ENCODE peak calls at places on chromosomes 7 and 10, in eight cellular contexts. One of them, this sample, is unnamed.

GRCh38 chr7:28977881-28978280 is 19.8 kb upstream of the TRIL start:
- DNase-seq in HCT116: no peak
- DNase-seq in tibial nerve: no peak
- DNase-seq in body of pancreas: no peak
- DNase-seq in ovary: no peak
- DNase-seq in Peyer's patch: no peak
- DNase-seq in transverse colon: no peak
- DNase-seq in IMR-90: no peak
- DNase-seq in this sample: no peak

GRCh38 chr10:97886264-97886663 is 36.6 kb downstream of the GOLGA7B start:
- DNase-seq in HCT116: no peak
- DNase-seq in body of pancreas: no peak
- DNase-seq in transverse colon: no peak
- DNase-seq in ovary: no peak
- DNase-seq in IMR-90: no peak
- DNase-seq in tibial nerve: no peak
- DNase-seq in Peyer's patch: no peak
- DNase-seq in this sample: no peak

GRCh38 chr7:44307301-44307900 is 18.0 kb downstream of the CAMK2B start:
- DNase-seq in IMR-90: peak
- DNase-seq in transverse colon: no peak
- DNase-seq in body of pancreas: no peak
- DNase-seq in tibial nerve: no peak
- DNase-seq in ovary: no peak
- DNase-seq in Peyer's patch: peak
- DNase-seq in HCT116: peak
- DNase-seq in this sample: peak

GRCh38 chr7:44348851-44349781 is 23.7 kb upstream of the CAMK2B start:
- DNase-seq in Peyer's patch: no peak
- DNase-seq in ovary: no peak
- DNase-seq in transverse colon: no peak
- DNase-seq in tibial nerve: no peak
- DNase-seq in body of pancreas: no peak
- DNase-seq in IMR-90: no peak
- DNase-seq in HCT116: no peak
- DNase-seq in this sample: no peak

GRCh38 chr7:84809877-84810276 is 377.0 kb downstream of the SEMA3D start:
- DNase-seq in ovary: no peak
- DNase-seq in Peyer's patch: no peak
- DNase-seq in HCT116: no peak
- DNase-seq in body of pancreas: no peak
- DNase-seq in tibial nerve: no peak
- DNase-seq in transverse colon: no peak
- DNase-seq in IMR-90: no peak
- DNase-seq in this sample: no peak

GRCh38 chr10:107686095-107686494 is 521.6 kb upstream of the SORCS1 start:
- DNase-seq in ovary: no peak
- DNase-seq in HCT116: no peak
- DNase-seq in body of pancreas: peak
- DNase-seq in Peyer's patch: no peak
- DNase-seq in tibial nerve: peak
- DNase-seq in transverse colon: peak
- DNase-seq in IMR-90: no peak
- DNase-seq in this sample: no peak

GRCh38 chr7:4123823-4124222 is 558.3 kb upstream of the FOXK1 start:
- DNase-seq in IMR-90: peak
- DNase-seq in body of pancreas: no peak
- DNase-seq in Peyer's patch: no peak
- DNase-seq in HCT116: no peak
- DNase-seq in transverse colon: no peak
- DNase-seq in ovary: no peak
- DNase-seq in tibial nerve: no peak
- DNase-seq in this sample: no peak

GRCh38 chr10:69168493-69168892 is 11.5 kb upstream of the SUPV3L1 start:
- DNase-seq in Peyer's patch: no peak
- DNase-seq in tibial nerve: no peak
- DNase-seq in transverse colon: no peak
- DNase-seq in HCT116: no peak
- DNase-seq in ovary: no peak
- DNase-seq in IMR-90: no peak
- DNase-seq in body of pancreas: no peak
- DNase-seq in this sample: no peak

GRCh38 chr10:130194991-130195645 is 58.9 kb downstream of the GLRX3 start:
- DNase-seq in Peyer's patch: no peak
- DNase-seq in ovary: no peak
- DNase-seq in body of pancreas: no peak
- DNase-seq in IMR-90: no peak
- DNase-seq in transverse colon: no peak
- DNase-seq in tibial nerve: no peak
- DNase-seq in HCT116: no peak
- DNase-seq in this sample: no peak

GRCh38 chr10:130195746-130196294 is 59.6 kb downstream of the GLRX3 start:
- DNase-seq in ovary: no peak
- DNase-seq in IMR-90: no peak
- DNase-seq in transverse colon: no peak
- DNase-seq in tibial nerve: no peak
- DNase-seq in body of pancreas: no peak
- DNase-seq in Peyer's patch: no peak
- DNase-seq in HCT116: no peak
- DNase-seq in this sample: no peak

GRCh38 chr10:130194194-130194990 is 58.2 kb downstream of the GLRX3 start:
- DNase-seq in tibial nerve: no peak
- DNase-seq in IMR-90: peak
- DNase-seq in body of pancreas: no peak
- DNase-seq in transverse colon: no peak
- DNase-seq in ovary: no peak
- DNase-seq in HCT116: no peak
- DNase-seq in Peyer's patch: no peak
- DNase-seq in this sample: no peak

GRCh38 chr10:130193493-130194193 is 57.5 kb downstream of the GLRX3 start:
- DNase-seq in tibial nerve: no peak
- DNase-seq in transverse colon: no peak
- DNase-seq in HCT116: no peak
- DNase-seq in Peyer's patch: no peak
- DNase-seq in IMR-90: peak
- DNase-seq in body of pancreas: no peak
- DNase-seq in ovary: no peak
- DNase-seq in this sample: no peak

GRCh38 chr10:130196511-130197487 is 60.6 kb downstream of the GLRX3 start:
- DNase-seq in HCT116: no peak
- DNase-seq in IMR-90: no peak
- DNase-seq in tibial nerve: no peak
- DNase-seq in Peyer's patch: no peak
- DNase-seq in body of pancreas: no peak
- DNase-seq in ovary: no peak
- DNase-seq in transverse colon: no peak
- DNase-seq in this sample: no peak
- H3K27ac ChIP-seq in HCT116: no peak
- H3K27ac ChIP-seq in IMR-90: no peak
- H3K27ac ChIP-seq in tibial nerve: no peak
- H3K27ac ChIP-seq in Peyer's patch: no peak
- H3K27ac ChIP-seq in body of pancreas: no peak
- H3K27ac ChIP-seq in ovary: no peak
- H3K27ac ChIP-seq in transverse colon: no peak
- H3K27ac ChIP-seq in this sample: no peak

GRCh38 chr10:71963351-71963755 is 842 bp upstream of the CHST3 start:
- DNase-seq in tibial nerve: peak
- DNase-seq in HCT116: no peak
- DNase-seq in transverse colon: no peak
- DNase-seq in Peyer's patch: no peak
- DNase-seq in ovary: no peak
- DNase-seq in body of pancreas: no peak
- DNase-seq in IMR-90: no peak
- DNase-seq in this sample: no peak

GRCh38 chr10:71966046-71967004 is 2.1 kb downstream of the CHST3 start:
- DNase-seq in IMR-90: peak
- DNase-seq in Peyer's patch: no peak
- DNase-seq in ovary: no peak
- DNase-seq in tibial nerve: no peak
- DNase-seq in HCT116: no peak
- DNase-seq in body of pancreas: no peak
- DNase-seq in transverse colon: no peak
- DNase-seq in this sample: no peak

GRCh38 chr10:71963756-71964668 is at the start of gene CHST3:
- DNase-seq in ovary: peak
- DNase-seq in IMR-90: peak
- DNase-seq in tibial nerve: peak
- DNase-seq in body of pancreas: peak
- DNase-seq in HCT116: no peak
- DNase-seq in Peyer's patch: peak
- DNase-seq in transverse colon: peak
- DNase-seq in this sample: no peak

GRCh38 chr10:71965623-71966022 is 1.4 kb downstream of the CHST3 start:
- DNase-seq in body of pancreas: no peak
- DNase-seq in tibial nerve: no peak
- DNase-seq in Peyer's patch: no peak
- DNase-seq in IMR-90: no peak
- DNase-seq in ovary: no peak
- DNase-seq in transverse colon: no peak
- DNase-seq in HCT116: no peak
- DNase-seq in this sample: no peak

DNA sequence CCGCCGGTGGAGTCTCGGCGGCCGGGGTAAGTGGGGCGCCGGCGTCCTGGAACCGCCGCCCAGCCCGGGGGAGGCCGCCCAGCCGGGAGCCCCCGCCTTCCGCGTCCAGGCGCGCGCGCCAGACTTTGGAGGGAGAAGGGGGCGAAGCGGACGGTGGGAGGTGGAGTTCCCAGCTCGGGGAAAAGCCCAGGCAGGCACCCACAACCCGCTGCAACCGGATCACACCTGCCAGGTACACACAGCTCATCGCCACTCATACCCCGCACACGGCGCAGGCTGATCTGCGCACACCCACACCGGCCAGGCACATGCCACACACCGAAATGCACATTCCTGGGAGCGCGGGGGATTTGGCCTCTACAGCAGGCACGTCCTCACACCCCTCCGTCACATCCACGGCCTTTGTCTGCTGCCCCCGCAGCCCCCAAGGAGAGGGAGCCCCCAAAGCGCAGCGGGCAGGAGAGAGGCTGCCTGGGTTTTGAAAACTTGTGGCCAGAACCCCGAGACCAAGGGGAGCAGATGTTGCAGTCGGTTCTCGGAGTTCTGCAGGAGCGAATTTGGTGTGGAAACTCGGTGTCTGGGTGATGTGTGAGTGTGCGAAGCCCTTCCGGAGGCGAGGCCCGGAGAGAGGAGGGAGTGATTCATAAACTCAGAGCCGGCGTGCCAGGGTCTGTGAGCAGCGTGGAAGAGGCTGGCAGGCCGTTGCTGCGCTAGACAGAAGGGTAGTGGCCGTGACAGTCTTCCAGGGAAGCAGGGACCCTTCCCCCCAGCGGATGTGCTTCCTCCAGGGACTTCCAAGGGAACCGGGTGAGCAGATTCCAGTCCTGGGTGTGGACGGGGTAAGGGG is 697 bp downstream of the CHST3 start:
- DNase-seq in HCT116: no peak
- DNase-seq in body of pancreas: peak
- DNase-seq in ovary: peak
- DNase-seq in transverse colon: peak
- DNase-seq in Peyer's patch: no peak
- DNase-seq in IMR-90: peak
- DNase-seq in tibial nerve: no peak
- DNase-seq in this sample: peak
- TF ChIP-seq POLR2A in HCT116: peak
- TF ChIP-seq POLR2A in body of pancreas: no peak
- TF ChIP-seq POLR2A in ovary: no peak
- TF ChIP-seq POLR2A in transverse colon: peak
- TF ChIP-seq POLR2A in Peyer's patch: no peak
- TF ChIP-seq POLR2A in IMR-90: peak
- TF ChIP-seq POLR2A in tibial nerve: no peak
- TF ChIP-seq POLR2A in this sample: no peak

GRCh38 chr10:96402417-96403305 is 43.9 kb upstream of the OPALIN start:
- DNase-seq in IMR-90: no peak
- DNase-seq in HCT116: no peak
- DNase-seq in Peyer's patch: no peak
- DNase-seq in ovary: no peak
- DNase-seq in tibial nerve: no peak
- DNase-seq in transverse colon: no peak
- DNase-seq in body of pancreas: no peak
- DNase-seq in this sample: peak

GRCh38 chr10:96395931-96396877 is 37.4 kb upstream of the OPALIN start:
- DNase-seq in Peyer's patch: peak
- DNase-seq in IMR-90: peak
- DNase-seq in HCT116: peak
- DNase-seq in tibial nerve: peak
- DNase-seq in body of pancreas: peak
- DNase-seq in transverse colon: peak
- DNase-seq in ovary: peak
- DNase-seq in this sample: peak

GRCh38 chr10:96400465-96400864 is 41.7 kb upstream of the OPALIN start:
- DNase-seq in tibial nerve: no peak
- DNase-seq in Peyer's patch: no peak
- DNase-seq in transverse colon: no peak
- DNase-seq in ovary: no peak
- DNase-seq in body of pancreas: no peak
- DNase-seq in IMR-90: no peak
- DNase-seq in HCT116: no peak
- DNase-seq in this sample: no peak

GRCh38 chr10:96401036-96401435 is 42.2 kb upstream of the OPALIN start:
- DNase-seq in ovary: no peak
- DNase-seq in tibial nerve: no peak
- DNase-seq in transverse colon: no peak
- DNase-seq in IMR-90: no peak
- DNase-seq in HCT116: no peak
- DNase-seq in Peyer's patch: no peak
- DNase-seq in body of pancreas: no peak
- DNase-seq in this sample: peak

GRCh38 chr10:96397902-96398301 is 39.1 kb upstream of the OPALIN start:
- DNase-seq in tibial nerve: no peak
- DNase-seq in Peyer's patch: no peak
- DNase-seq in body of pancreas: no peak
- DNase-seq in ovary: no peak
- DNase-seq in IMR-90: no peak
- DNase-seq in HCT116: no peak
- DNase-seq in transverse colon: no peak
- DNase-seq in this sample: no peak
- TF ChIP-seq CTCF in tibial nerve: no peak
- TF ChIP-seq CTCF in Peyer's patch: no peak
- TF ChIP-seq CTCF in body of pancreas: no peak
- TF ChIP-seq CTCF in ovary: no peak
- TF ChIP-seq CTCF in IMR-90: no peak
- TF ChIP-seq CTCF in HCT116: no peak
- TF ChIP-seq CTCF in transverse colon: no peak
- TF ChIP-seq CTCF in this sample: no peak

DNA sequence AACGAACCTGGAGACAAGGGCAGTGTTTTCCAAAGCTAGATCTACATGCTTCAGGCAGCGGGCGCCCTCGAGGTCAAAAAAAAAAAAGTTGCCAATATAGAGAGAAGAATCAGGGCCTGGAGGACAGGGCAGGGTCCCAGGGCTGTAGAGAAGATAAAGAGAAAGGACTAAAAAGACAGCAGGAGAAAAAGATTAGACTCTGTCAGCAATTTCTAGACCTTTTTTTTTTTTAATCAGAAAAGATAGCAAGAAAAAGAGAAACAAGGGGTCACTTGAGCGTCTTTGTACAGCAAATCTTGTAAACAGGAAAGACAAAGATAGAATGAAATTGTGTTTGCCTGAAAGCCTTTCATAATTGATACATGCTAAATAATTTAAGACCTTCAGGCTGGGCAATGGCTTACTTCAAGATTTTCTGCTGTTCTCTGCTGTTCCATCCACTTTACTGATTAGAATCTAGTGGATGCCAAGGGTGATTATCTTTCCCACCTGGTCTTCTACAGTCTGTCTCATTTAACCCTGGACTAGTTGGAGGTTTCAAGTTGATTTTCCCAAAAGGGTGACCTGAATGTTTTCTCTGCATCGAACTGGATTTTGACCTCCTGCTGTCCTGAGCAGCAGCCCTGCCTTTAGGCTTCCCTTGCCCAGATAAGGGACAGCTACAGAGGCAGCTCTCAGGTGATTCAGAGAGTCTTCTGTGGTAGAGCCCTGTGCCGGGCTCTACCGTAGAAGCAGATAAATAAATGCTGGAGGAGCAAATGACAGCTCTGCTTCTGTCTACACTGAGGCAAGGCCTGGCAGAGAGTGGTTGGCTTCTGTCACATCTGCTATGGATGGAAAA is 5.1 kb downstream of the LMOD2 start:
- DNase-seq in Peyer's patch: no peak
- DNase-seq in transverse colon: no peak
- DNase-seq in HCT116: no peak
- DNase-seq in body of pancreas: no peak
- DNase-seq in ovary: no peak
- DNase-seq in tibial nerve: no peak
- DNase-seq in IMR-90: no peak
- DNase-seq in this sample: no peak
- H3K27ac ChIP-seq in Peyer's patch: no peak
- H3K27ac ChIP-seq in transverse colon: no peak
- H3K27ac ChIP-seq in HCT116: no peak
- H3K27ac ChIP-seq in body of pancreas: no peak
- H3K27ac ChIP-seq in ovary: no peak
- H3K27ac ChIP-seq in tibial nerve: no peak
- H3K27ac ChIP-seq in IMR-90: no peak
- H3K27ac ChIP-seq in this sample: no peak